ENCODE peak calls at places on chromosomes 12 and 14, in five cellular contexts. One of them, this sample, is unnamed. For H3K36me3, the result is how much of the 10 kb centered on the place peaks cover.

GRCh38 chr12:55713721-55714120 is 2.1 kb upstream of the BLOC1S1 start:
- DNase-seq in cardiac muscle cell: no peak
- DNase-seq in heart left ventricle: no peak
- DNase-seq in BE2C: no peak
- DNase-seq in IMR-90: peak
- DNase-seq in this sample: no peak

GRCh38 chr12:48013287-48013686 is 9.0 kb upstream of the COL2A1 start:
- DNase-seq in BE2C: no peak
- DNase-seq in cardiac muscle cell: no peak
- DNase-seq in heart left ventricle: no peak
- DNase-seq in IMR-90: no peak
- DNase-seq in this sample: no peak

GRCh38 chr12:15733136-15733535 is 56.1 kb downstream of the EPS8 start:
- DNase-seq in cardiac muscle cell: no peak
- DNase-seq in IMR-90: no peak
- DNase-seq in heart left ventricle: no peak
- DNase-seq in BE2C: no peak
- DNase-seq in this sample: no peak

GRCh38 chr12:32223941-32224340 is 117.3 kb downstream of the BICD1 start:
- DNase-seq in cardiac muscle cell: no peak
- DNase-seq in IMR-90: no peak
- DNase-seq in BE2C: no peak
- DNase-seq in heart left ventricle: no peak
- DNase-seq in this sample: no peak

GRCh38 chr14:75718199-75718598 is 57.2 kb downstream of the TTLL5 start:
- DNase-seq in heart left ventricle: no peak
- DNase-seq in IMR-90: no peak
- DNase-seq in BE2C: no peak
- DNase-seq in cardiac muscle cell: no peak
- DNase-seq in this sample: no peak

GRCh38 chr12:110304061-110304551 is 23.1 kb downstream of the ATP2A2 start:
- DNase-seq in cardiac muscle cell: no peak
- DNase-seq in BE2C: no peak
- DNase-seq in heart left ventricle: no peak
- DNase-seq in IMR-90: peak
- DNase-seq in this sample: no peak

GRCh38 chr14:90184571-90185266 is 71.6 kb upstream of the PSMC1 start:
- DNase-seq in BE2C: no peak
- DNase-seq in cardiac muscle cell: no peak
- DNase-seq in IMR-90: no peak
- DNase-seq in heart left ventricle: no peak
- DNase-seq in this sample: no peak

GRCh38 chr12:50537538-50537919 is 32.7 kb downstream of the DIP2B start:
- DNase-seq in IMR-90: peak
- DNase-seq in heart left ventricle: no peak
- DNase-seq in cardiac muscle cell: no peak
- DNase-seq in BE2C: no peak
- DNase-seq in this sample: no peak

GRCh38 chr12:113932411-113933196 is 33.5 kb downstream of the RBM19 start:
- DNase-seq in BE2C: no peak
- DNase-seq in heart left ventricle: no peak
- DNase-seq in IMR-90: peak
- DNase-seq in cardiac muscle cell: peak
- DNase-seq in this sample: peak

GRCh38 chr12:47590771-47591368 is 115.0 kb downstream of the RPAP3 start:
- DNase-seq in IMR-90: no peak
- DNase-seq in cardiac muscle cell: no peak
- DNase-seq in heart left ventricle: no peak
- DNase-seq in BE2C: no peak
- DNase-seq in this sample: no peak

GRCh38 chr12:62270384-62270783 is 10.2 kb downstream of the USP15 start:
- DNase-seq in heart left ventricle: no peak
- DNase-seq in BE2C: no peak
- DNase-seq in cardiac muscle cell: no peak
- DNase-seq in IMR-90: no peak
- DNase-seq in this sample: no peak

DNA sequence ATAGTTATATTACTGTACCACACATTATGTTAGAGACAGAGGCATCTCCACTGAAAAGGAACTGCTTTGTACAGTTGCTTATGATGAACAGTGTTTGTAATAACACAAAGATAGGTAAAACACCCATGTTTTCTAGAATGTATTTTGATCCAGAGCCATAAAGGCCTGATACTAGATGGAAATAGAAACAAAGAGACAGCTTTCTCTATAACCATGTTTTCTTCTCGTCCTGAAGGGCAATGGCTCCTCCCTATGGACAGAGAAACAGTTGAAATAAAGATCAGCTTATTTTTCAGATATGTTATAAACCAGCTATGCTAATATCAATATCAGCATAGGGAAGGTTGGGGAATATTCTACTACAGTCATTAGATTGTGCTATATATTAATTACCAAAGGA is 109.2 kb downstream of the ATXN7L3B start:
- DNase-seq in heart left ventricle: no peak
- DNase-seq in cardiac muscle cell: peak
- DNase-seq in IMR-90: no peak
- DNase-seq in BE2C: peak
- DNase-seq in this sample: no peak
- TF ChIP-seq CTCF in heart left ventricle: no peak
- TF ChIP-seq CTCF in cardiac muscle cell: no peak
- TF ChIP-seq CTCF in IMR-90: peak
- TF ChIP-seq CTCF in BE2C: peak
- TF ChIP-seq CTCF in this sample: peak

DNA sequence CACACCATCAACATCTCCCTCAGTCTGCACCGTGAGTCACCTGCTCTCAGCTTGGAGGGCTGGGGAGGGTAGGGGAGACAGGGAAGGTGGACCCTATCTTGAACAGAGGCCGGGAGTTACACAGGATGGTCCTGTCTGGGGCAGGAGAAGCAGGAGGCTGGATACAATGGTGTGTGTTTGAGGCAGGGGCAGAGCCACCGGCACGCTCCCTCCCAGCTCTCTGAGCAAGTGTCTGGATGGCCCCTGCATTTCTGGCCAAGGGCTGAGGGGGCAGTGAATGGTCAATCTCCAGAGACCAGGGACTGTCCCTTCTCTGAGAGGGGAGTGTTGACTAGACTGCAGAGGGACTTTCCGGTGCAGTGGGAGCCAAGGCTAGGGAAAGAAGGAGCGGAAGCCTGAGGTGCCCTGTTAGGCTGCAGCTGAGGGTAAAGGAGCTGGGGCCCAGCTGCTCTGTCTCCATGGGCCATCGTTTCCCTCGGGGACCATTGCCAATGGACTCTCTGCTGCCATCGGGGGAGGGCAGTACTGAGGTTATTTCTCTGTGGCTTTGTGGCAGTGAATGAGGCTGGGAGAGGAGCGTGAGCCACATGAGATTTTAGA is 1.9 kb downstream of the LRP1-AS start:
- DNase-seq in IMR-90: no peak
- DNase-seq in cardiac muscle cell: no peak
- DNase-seq in BE2C: no peak
- DNase-seq in heart left ventricle: no peak
- DNase-seq in this sample: no peak
- H3K36me3 ChIP-seq in IMR-90: half or more
- H3K36me3 ChIP-seq in cardiac muscle cell: under half
- H3K36me3 ChIP-seq in BE2C: under half
- H3K36me3 ChIP-seq in heart left ventricle: half or more
- H3K36me3 ChIP-seq in this sample: under half

GRCh38 chr14:71410578-71411279 is 503.5 kb downstream of the PCNX1 start:
- DNase-seq in IMR-90: no peak
- DNase-seq in heart left ventricle: no peak
- DNase-seq in BE2C: no peak
- DNase-seq in cardiac muscle cell: no peak
- DNase-seq in this sample: no peak

GRCh38 chr14:71411280-71411595 is 504.0 kb downstream of the PCNX1 start:
- DNase-seq in BE2C: no peak
- DNase-seq in cardiac muscle cell: no peak
- DNase-seq in heart left ventricle: no peak
- DNase-seq in IMR-90: no peak
- DNase-seq in this sample: no peak

GRCh38 chr14:71411766-71412165 is 504.5 kb downstream of the PCNX1 start:
- DNase-seq in BE2C: no peak
- DNase-seq in IMR-90: no peak
- DNase-seq in cardiac muscle cell: no peak
- DNase-seq in heart left ventricle: no peak
- DNase-seq in this sample: no peak

GRCh38 chr14:71405676-71406075 is 498.4 kb downstream of the PCNX1 start:
- DNase-seq in heart left ventricle: no peak
- DNase-seq in cardiac muscle cell: no peak
- DNase-seq in IMR-90: no peak
- DNase-seq in BE2C: no peak
- DNase-seq in this sample: no peak

DNA sequence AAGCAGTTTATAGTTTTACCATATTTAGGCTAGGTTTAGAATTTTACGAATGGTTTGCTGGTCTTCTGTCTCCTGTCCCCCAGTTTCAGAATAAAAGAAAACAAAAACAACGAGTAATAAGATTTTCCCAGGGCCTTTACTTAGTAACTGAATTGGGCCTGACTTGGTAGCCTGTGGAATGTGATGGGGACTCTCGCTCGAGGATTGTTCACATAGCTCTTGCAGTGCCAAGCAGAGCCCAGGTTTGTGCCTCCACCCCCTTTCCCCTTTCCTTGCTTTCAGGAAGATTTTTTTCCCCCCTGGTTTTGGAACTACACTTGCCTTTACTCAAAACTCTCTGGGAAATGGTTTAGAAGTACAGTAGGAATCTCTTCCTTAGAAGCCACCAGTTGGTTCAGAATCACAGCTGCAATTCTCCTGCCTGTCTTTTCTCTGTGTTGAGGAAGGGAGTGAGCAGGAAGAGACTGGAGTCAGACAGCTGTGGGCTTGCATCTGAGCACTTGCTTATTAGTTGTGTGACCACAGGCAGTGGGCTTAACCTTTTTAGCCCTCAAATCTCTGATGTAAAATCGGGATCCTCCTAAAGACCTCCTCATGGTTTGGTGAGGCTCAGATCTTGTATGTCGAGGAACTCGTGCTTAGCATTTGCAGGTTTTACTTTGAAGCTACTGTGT is 501.2 kb downstream of the PCNX1 start:
- DNase-seq in BE2C: no peak
- DNase-seq in IMR-90: peak
- DNase-seq in heart left ventricle: no peak
- DNase-seq in cardiac muscle cell: no peak
- DNase-seq in this sample: no peak
- TF ChIP-seq CTCF in BE2C: no peak
- TF ChIP-seq CTCF in IMR-90: no peak
- TF ChIP-seq CTCF in heart left ventricle: no peak
- TF ChIP-seq CTCF in cardiac muscle cell: no peak
- TF ChIP-seq CTCF in this sample: no peak

GRCh38 chr12:117009759-117010158 is 89.5 kb downstream of the TESC start:
- DNase-seq in heart left ventricle: no peak
- DNase-seq in IMR-90: no peak
- DNase-seq in cardiac muscle cell: no peak
- DNase-seq in BE2C: no peak
- DNase-seq in this sample: no peak
- H3K36me3 ChIP-seq in heart left ventricle: under half
- H3K36me3 ChIP-seq in IMR-90: under half
- H3K36me3 ChIP-seq in cardiac muscle cell: under half
- H3K36me3 ChIP-seq in BE2C: half or more
- H3K36me3 ChIP-seq in this sample: under half

DNA sequence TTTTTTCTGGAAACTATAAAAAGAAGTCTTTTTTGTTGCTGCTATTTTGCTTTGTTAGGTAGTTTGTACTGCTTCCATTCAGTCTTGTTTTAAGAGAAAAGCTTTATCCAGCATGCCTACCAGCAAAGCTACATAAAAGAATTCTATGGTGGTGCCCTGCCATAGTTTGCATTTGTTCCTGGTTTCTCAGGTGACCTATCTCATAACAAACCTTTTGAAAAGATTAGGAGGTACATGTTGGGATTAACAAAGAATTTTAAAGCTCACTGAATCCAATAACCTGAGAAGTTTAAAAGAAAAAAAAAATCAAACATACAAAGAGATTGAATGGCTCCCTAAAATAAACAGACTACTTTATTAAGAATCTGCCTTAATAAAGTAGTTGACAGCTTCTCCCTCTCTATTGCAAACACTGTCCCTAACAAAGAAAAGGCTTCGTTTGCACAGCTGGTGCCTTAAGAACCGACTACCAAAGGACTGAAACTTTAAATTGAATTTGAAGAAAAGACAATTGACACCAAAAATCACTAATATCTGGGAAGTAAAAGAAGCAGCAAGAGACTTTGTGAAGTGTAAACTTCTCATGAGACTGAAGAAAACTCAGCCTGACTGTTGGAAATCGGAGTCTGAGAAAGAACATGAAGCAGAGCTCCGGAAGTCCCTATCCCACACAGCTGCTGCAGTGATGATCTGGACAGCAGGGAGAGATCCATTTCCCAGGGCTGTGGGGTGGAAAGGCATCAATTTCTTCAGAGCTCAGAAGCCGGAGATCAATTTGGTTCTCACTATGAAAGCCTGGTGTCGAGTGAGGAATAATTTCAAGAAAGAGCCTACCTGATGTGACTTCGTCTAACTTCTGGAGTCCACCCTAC is 102.7 kb upstream of the PLEKHA5 start:
- DNase-seq in IMR-90: no peak
- DNase-seq in heart left ventricle: no peak
- DNase-seq in cardiac muscle cell: no peak
- DNase-seq in BE2C: no peak
- DNase-seq in this sample: no peak
- TF ChIP-seq CTCF in IMR-90: no peak
- TF ChIP-seq CTCF in heart left ventricle: no peak
- TF ChIP-seq CTCF in cardiac muscle cell: no peak
- TF ChIP-seq CTCF in BE2C: no peak
- TF ChIP-seq CTCF in this sample: no peak

This sample was measured in WERI-Rb-1.